ENCODE peak calls at places on chromosomes 5 and 9, in six cellular contexts. D, K, H, O, N and X are unnamed samples.

GRCh38 chr9:29449294-29449693 is 1876.0 kb upstream of the C9orf72 start:
- DNase-seq in K (no peak), H (no peak), N (no peak), O (peak), D (no peak), X (no peak)

GRCh38 chr5:7897014-7897600 is 28.2 kb downstream of the MTRR start:
- DNase-seq in D (no peak), H (no peak), K (no peak), O (peak), N (peak), X (no peak)

GRCh38 chr5:124328201-124328600 is 418.2 kb downstream of the ZNF608 start:
- DNase-seq in H (no peak), D (no peak), N (no peak), K (no peak), O (no peak), X (no peak)

GRCh38 chr5:54254482-54255198 is 55.7 kb downstream of the ARL15 start:
- DNase-seq in N (peak), O (no peak), K (no peak), H (no peak), D (no peak), X (peak)

GRCh38 chr5:132069561-132069960 is 4.0 kb upstream of the CSF2 start:
- DNase-seq in O (no peak), N (no peak), K (no peak), H (no peak), D (no peak), X (no peak)

GRCh38 chr9:128175102-128175563 is 15.1 kb downstream of the BBLN start:
- DNase-seq in H (no peak), O (no peak), D (no peak), K (no peak), N (peak), X (no peak)

GRCh38 chr9:117636681-117637080 is 67.5 kb upstream of the TLR4 start:
- DNase-seq in D (no peak), K (no peak), O (no peak), H (no peak), N (no peak), X (no peak)

GRCh38 chr9:14018061-14018460 is 295.9 kb downstream of the NFIB start:
- DNase-seq in K (no peak), O (no peak), H (no peak), N (peak), D (no peak), X (no peak)

GRCh38 chr5:177310757-177311173 is 933 bp downstream of the MXD3 start:
- DNase-seq in H (no peak), O (peak), K (no peak), D (no peak), N (peak), X (no peak)

GRCh38 chr5:74639538-74640449 is 734 bp downstream of the ENC1 start:
- DNase-seq in N (peak), K (peak), H (no peak), O (peak), D (no peak), X (no peak)

GRCh38 chr5:32760091-32760509 is 49.0 kb downstream of the NPR3 start:
- DNase-seq in D (no peak), O (no peak), H (no peak), N (peak), K (no peak), X (no peak)

GRCh38 chr5:90473321-90474234 is 993 bp downstream of the MBLAC2 start:
- DNase-seq in N (peak), O (peak), K (peak), D (no peak), H (peak), X (no peak)

GRCh38 chr9:108478431-108478837 is 377.4 kb downstream of the ACTL7B start:
- DNase-seq in O (no peak), H (no peak), K (no peak), N (peak), D (no peak), X (no peak)

GRCh38 chr9:30120654-30121053 is 2263.8 kb upstream of the ACO1 start:
- DNase-seq in K (no peak), H (no peak), N (no peak), D (no peak), O (no peak), X (no peak)

GRCh38 chr5:55172051-55172899 is 702 bp downstream of the CDC20B start:
- DNase-seq in D (peak), K (peak), N (peak), H (peak), O (peak), X (peak)

GRCh38 chr5:157384971-157385709 is 74.9 kb upstream of the NIPAL4 start:
- DNase-seq in O (no peak), K (no peak), D (no peak), N (peak), H (no peak), X (peak)

GRCh38 chr5:173187054-173187743 is 42.9 kb downstream of the BNIP1 start:
- DNase-seq in O (no peak), D (no peak), N (no peak), K (no peak), H (no peak), X (no peak)

GRCh38 chr9:124267271-124267807 is 9.6 kb downstream of the NEK6 start:
- DNase-seq in N (peak), K (no peak), O (peak), D (no peak), H (no peak), X (no peak)

GRCh38 chr5:178516836-178517235 is 73.4 kb downstream of the COL23A1 start:
- DNase-seq in K (no peak), H (no peak), N (no peak), O (no peak), D (no peak), X (no peak)

GRCh38 chr5:73447234-73448071 is 1.1 kb downstream of the FOXD1 start:
- DNase-seq in O (peak), N (peak), D (no peak), K (no peak), H (no peak), X (peak)

GRCh38 chr5:133434336-133434735 is 178.0 kb downstream of the FSTL4 start:
- DNase-seq in N (no peak), O (no peak), H (no peak), D (no peak), K (no peak), X (no peak)

GRCh38 chr9:133943781-133944745 is 48.1 kb downstream of the VAV2 start:
- DNase-seq in N (peak), K (no peak), H (no peak), D (no peak), O (no peak), X (no peak)

GRCh38 chr9:110440161-110440560 is 102.5 kb upstream of the TXNDC8 start:
- DNase-seq in O (no peak), N (peak), K (no peak), D (no peak), H (no peak), X (no peak)

GRCh38 chr5:2751592-2752021 is at the start of gene IRX2:
- DNase-seq in O (peak), D (no peak), H (no peak), K (no peak), N (peak), X (peak)

GRCh38 chr5:138946241-138946623 is 71.1 kb upstream of the LRRTM2 start:
- DNase-seq in H (no peak), O (no peak), D (no peak), K (no peak), N (no peak), X (no peak)

GRCh38 chr9:32395483-32396216 is 11.2 kb downstream of the ACO1 start:
- DNase-seq in K (no peak), N (peak), O (no peak), D (no peak), H (no peak), X (no peak)

GRCh38 chr9:121222524-121223171 is 21.0 kb upstream of the RAB14 start:
- DNase-seq in H (no peak), D (no peak), K (no peak), O (peak), N (peak), X (no peak)

GRCh38 chr5:4802044-4802443 is 338.1 kb upstream of the ADAMTS16 start:
- DNase-seq in O (no peak), D (no peak), H (no peak), N (peak), K (no peak), X (no peak)

GRCh38 chr9:93891549-93892310 is 63.4 kb downstream of the BARX1 start:
- DNase-seq in O (no peak), K (no peak), N (no peak), H (no peak), D (no peak), X (peak)

GRCh38 chr9:92804727-92805126 is 40.1 kb upstream of the BICD2 start:
- DNase-seq in N (no peak), H (no peak), O (no peak), D (no peak), K (no peak), X (no peak)

GRCh38 chr5:133423618-133424282 is 188.6 kb downstream of the FSTL4 start:
- DNase-seq in H (peak), D (peak), K (peak), N (peak), O (no peak), X (peak)

GRCh38 chr9:7129391-7129790 is 371.6 kb downstream of the KDM4C start:
- DNase-seq in D (no peak), H (no peak), N (no peak), O (no peak), K (no peak), X (no peak)

GRCh38 chr5:45454114-45454513 is 242.1 kb downstream of the HCN1 start:
- DNase-seq in D (no peak), K (no peak), N (peak), H (no peak), O (peak), X (no peak)

GRCh38 chr9:109468927-109469326 is 29.2 kb downstream of the PTPN3 start:
- DNase-seq in K (no peak), H (no peak), D (no peak), O (no peak), N (no peak), X (no peak)

GRCh38 chr9:78620303-78620702 is 323.4 kb downstream of the PSAT1 start:
- DNase-seq in O (no peak), K (no peak), D (no peak), H (no peak), N (no peak), X (peak)

GRCh38 chr5:107088907-107089306 is 581.8 kb downstream of the EFNA5 start:
- DNase-seq in O (no peak), D (no peak), N (no peak), K (no peak), H (no peak), X (no peak)

GRCh38 chr9:28260331-28260730 is 687.0 kb upstream of the C9orf72 start:
- DNase-seq in N (no peak), H (no peak), K (no peak), D (no peak), O (no peak), X (no peak)

GRCh38 chr5:157827429-157827828 is 31.5 kb downstream of the CLINT1 start:
- DNase-seq in O (no peak), K (no peak), H (no peak), D (no peak), N (peak), X (no peak)

GRCh38 chr5:38453506-38453905 is 102.9 kb downstream of the LIFR start:
- DNase-seq in N (no peak), H (peak), O (no peak), D (peak), K (peak), X (no peak)